ENCODE peak calls at places on chromosomes 13 and 19, in ten cellular contexts. M, H, X, P, N, V, K, D, S and F are unnamed samples.

GRCh38 chr19:12993562-12993961 is 1.7 kb upstream of the NFIX start:
- DNase-seq in M (no peak), H (no peak), X (no peak), P (no peak), N (no peak), V (no peak), K (no peak), D (no peak), S (no peak), F (no peak)

GRCh38 chr19:6737873-6738725 is 719 bp upstream of the GPR108 start:
- DNase-seq in M (peak; percentile 77), H (no peak), X (peak; percentile 76), P (peak; percentile 93), N (peak; percentile 86), V (peak; percentile 99), K (peak; percentile 92), D (peak; percentile 74), S (peak; percentile 65), F (peak; percentile 60)

GRCh38 chr13:25180450-25180794 is 8.3 kb upstream of the AMER2 start:
- DNase-seq in M (no peak), H (no peak), X (no peak), P (no peak), N (no peak), V (no peak), K (no peak), D (no peak), S (no peak), F (no peak)

GRCh38 chr19:33134571-33135041 is 2.7 kb downstream of the WDR88 start:
- DNase-seq in M (peak; percentile 50), H (no peak), X (no peak), P (no peak), N (no peak), V (no peak), K (no peak), D (no peak), S (peak; percentile 18), F (peak; percentile 37)

GRCh38 chr13:75635101-75635620 is 969 bp upstream of the LMO7 start:
- DNase-seq in M (no peak), H (no peak), X (peak; percentile 39), P (no peak), N (peak; percentile 50), V (no peak), K (no peak), D (no peak), S (no peak), F (no peak)

GRCh38 chr13:99605417-99606321 is 104.4 kb downstream of the TM9SF2 start:
- DNase-seq in M (peak; percentile 70), H (no peak), X (peak; percentile 13), P (peak; percentile 32), N (no peak), V (peak; percentile 78), K (no peak), D (no peak), S (peak; percentile 33), F (peak; percentile 29)

GRCh38 chr19:1624458-1624857 is 19.2 kb upstream of the UQCR11 start:
- DNase-seq in M (peak; percentile 81), H (no peak), X (peak; percentile 43), P (peak; percentile 43), N (peak; percentile 67), V (no peak), K (peak; percentile 69), D (peak; percentile 43), S (peak; percentile 22), F (peak; percentile 72)

GRCh38 chr13:42707596-42707995 is 73.8 kb upstream of the FAM216B start:
- DNase-seq in M (no peak), H (no peak), X (peak; percentile 79), P (no peak), N (peak; percentile 81), V (no peak), K (no peak), D (no peak), S (no peak), F (no peak)